ENCODE peak calls at places on chromosomes 5 and 9, in eight cellular contexts. N is neural progenitor cell, K is HCT116, G is GM23248, I is PC-3, O is SK-N-SH, X is MM.1S, C is hepatocyte. J is an unnamed sample. For H3K9me3, the result is how much of the 10 kb centered on the place peaks cover.

GRCh38 chr5:138148811-138149210 is 9.6 kb upstream of the NME5 start:
- DNase-seq in N (no peak), K (peak), G (peak), I (peak), O (no peak), X (no peak), C (no peak), J (no peak)

GRCh38 chr9:32401471-32401870 is 17.0 kb downstream of the ACO1 start:
- DNase-seq in N (no peak), K (no peak), G (no peak), I (no peak), O (no peak), X (no peak), C (no peak), J (no peak)

GRCh38 chr5:132008961-132009680 is 2.3 kb downstream of the ACSL6 start:
- DNase-seq in N (no peak), K (no peak), G (no peak), I (peak), O (no peak), X (no peak), C (no peak), J (no peak)

GRCh38 chr9:6788175-6789016 is 30.6 kb downstream of the KDM4C start:
- DNase-seq in N (peak), K (peak), G (peak), I (peak), O (no peak), X (no peak), C (peak), J (no peak)

GRCh38 chr5:140321796-140322195 is 18.9 kb upstream of the PFDN1 start:
- DNase-seq in N (no peak), K (no peak), G (no peak), I (no peak), O (no peak), X (no peak), C (no peak), J (no peak)

GRCh38 chr9:18438300-18438925 is 35.5 kb upstream of the ADAMTSL1 start:
- DNase-seq in N (peak), K (no peak), G (peak), I (no peak), O (peak), X (no peak), C (peak), J (no peak)

GRCh38 chr5:52757991-52758390 is 29.7 kb upstream of the ITGA1 start:
- DNase-seq in N (no peak), K (no peak), G (no peak), I (peak), O (no peak), X (no peak), C (no peak), J (no peak)

GRCh38 chr5:61965495-61965894 is 340.5 kb upstream of the KIF2A start:
- DNase-seq in N (no peak), K (no peak), G (no peak), I (no peak), O (no peak), X (no peak), C (no peak), J (no peak)

GRCh38 chr9:93072383-93072795 is 13.9 kb downstream of the SUSD3 start:
- DNase-seq in N (no peak), K (no peak), G (no peak), I (no peak), O (peak), X (peak), C (no peak), J (no peak)

GRCh38 chr5:168494057-168494555 is 7.8 kb downstream of the RARS1 start:
- DNase-seq in N (no peak), K (no peak), G (no peak), I (no peak), O (no peak), X (no peak), C (no peak), J (no peak)

GRCh38 chr5:172245823-172246222 is 37.7 kb downstream of the UBTD2 start:
- DNase-seq in N (no peak), K (no peak), G (peak), I (no peak), O (peak), X (no peak), C (no peak), J (no peak)

GRCh38 chr5:124948754-124949275 is 202.4 kb upstream of the ZNF608 start:
- DNase-seq in N (no peak), K (no peak), G (no peak), I (no peak), O (no peak), X (no peak), C (no peak), J (no peak)

GRCh38 chr9:89770779-89771178 is 166.0 kb downstream of the GADD45G start:
- DNase-seq in N (no peak), K (no peak), G (no peak), I (no peak), O (peak), X (no peak), C (no peak), J (no peak)

GRCh38 chr9:110555971-110556370 is 23.6 kb downstream of the SVEP1 start:
- DNase-seq in N (no peak), K (no peak), G (peak), I (no peak), O (no peak), X (no peak), C (peak), J (no peak)

GRCh38 chr9:3863686-3864085 is 337.9 kb upstream of the RFX3 start:
- DNase-seq in N (no peak), K (no peak), G (peak), I (no peak), O (no peak), X (no peak), C (no peak), J (no peak)

GRCh38 chr5:172407241-172407691 is 47.1 kb downstream of the SH3PXD2B start:
- DNase-seq in N (no peak), K (no peak), G (peak), I (no peak), O (no peak), X (no peak), C (no peak), J (no peak)

GRCh38 chr5:175693746-175694145 is 35.9 kb downstream of the HRH2 start:
- DNase-seq in N (no peak), K (no peak), G (no peak), I (no peak), O (no peak), X (no peak), C (no peak), J (no peak)

GRCh38 chr5:14696851-14697250 is 32.3 kb downstream of the OTULIN start:
- DNase-seq in N (no peak), K (no peak), G (no peak), I (no peak), O (no peak), X (no peak), C (no peak), J (no peak)

GRCh38 chr5:24819841-24820240 is 175.1 kb upstream of the CDH10 start:
- DNase-seq in N (no peak), K (no peak), G (no peak), I (no peak), O (no peak), X (no peak), C (no peak), J (no peak)

GRCh38 chr5:148855249-148856008 is 29.0 kb downstream of the ADRB2 start:
- DNase-seq in N (no peak), K (no peak), G (no peak), I (no peak), O (no peak), X (no peak), C (no peak), J (no peak)

GRCh38 chr9:137296214-137297059 is 5.6 kb downstream of the NRARP start:
- DNase-seq in N (no peak), K (no peak), G (no peak), I (no peak), O (peak), X (no peak), C (no peak), J (no peak)

GRCh38 chr9:109109962-109110325 is 9.8 kb downstream of the TMEM245 start:
- DNase-seq in N (peak), K (no peak), G (no peak), I (no peak), O (no peak), X (no peak), C (no peak), J (no peak)

GRCh38 chr5:107376546-107377276 is 294.0 kb downstream of the EFNA5 start:
- DNase-seq in N (no peak), K (no peak), G (no peak), I (no peak), O (no peak), X (no peak), C (no peak), J (no peak)

GRCh38 chr5:32251864-32252458 is 60.8 kb downstream of the MTMR12 start:
- DNase-seq in N (no peak), K (no peak), G (no peak), I (no peak), O (no peak), X (no peak), C (no peak), J (no peak)

GRCh38 chr5:11324521-11325289 is 563.7 kb upstream of the DAP start:
- DNase-seq in N (no peak), K (no peak), G (no peak), I (no peak), O (no peak), X (no peak), C (peak), J (no peak)

GRCh38 chr9:127192744-127193143 is 70.3 kb upstream of the ANGPTL2 start:
- DNase-seq in N (no peak), K (no peak), G (no peak), I (no peak), O (no peak), X (no peak), C (no peak), J (no peak)

GRCh38 chr9:110131499-110131898 is 76.5 kb downstream of the C9orf152 start:
- DNase-seq in N (peak), K (no peak), G (no peak), I (peak), O (no peak), X (no peak), C (no peak), J (no peak)

GRCh38 chr5:16934669-16935068 is 1.4 kb downstream of the MYO10 start:
- DNase-seq in N (peak), K (no peak), G (peak), I (peak), O (no peak), X (no peak), C (no peak), J (no peak)

GRCh38 chr5:123035320-123035949 is 1.1 kb downstream of the PPIC start:
- DNase-seq in N (peak), K (peak), G (peak), I (peak), O (peak), X (peak), C (peak), J (no peak)

GRCh38 chr9:71853084-71853483 is 57.9 kb downstream of the ABHD17B start:
- DNase-seq in N (no peak), K (no peak), G (no peak), I (no peak), O (no peak), X (no peak), C (no peak), J (no peak)

GRCh38 chr9:647522-647921 is 194.0 kb upstream of the DMRT1 start:
- DNase-seq in N (no peak), K (no peak), G (no peak), I (no peak), O (no peak), X (no peak), C (no peak), J (no peak)

GRCh38 chr9:638152-638551 is 203.3 kb upstream of the DMRT1 start:
- DNase-seq in N (no peak), K (no peak), G (no peak), I (no peak), O (no peak), X (peak), C (no peak), J (no peak)

GRCh38 chr9:636931-637591 is 204.4 kb upstream of the DMRT1 start:
- DNase-seq in N (no peak), K (no peak), G (no peak), I (no peak), O (no peak), X (no peak), C (no peak), J (no peak)

DNA sequence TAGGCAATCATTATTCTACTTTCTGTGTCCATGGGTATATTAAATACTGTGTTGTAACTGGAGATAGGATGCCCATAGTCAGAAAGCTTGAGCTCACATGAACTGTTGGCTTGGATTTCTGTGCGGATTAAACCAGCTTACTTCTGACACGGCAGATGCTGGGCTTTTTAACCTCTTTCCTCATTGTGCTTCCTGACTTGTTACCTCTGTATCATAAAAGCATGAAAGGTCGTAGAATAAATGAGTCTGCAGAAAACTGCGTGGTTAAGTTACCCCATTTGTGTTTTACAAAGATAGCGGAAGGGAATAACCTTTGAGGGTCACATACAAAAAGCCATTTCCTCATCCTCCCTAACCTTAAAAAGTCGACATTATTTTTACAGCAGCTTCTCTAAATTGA is 199.5 kb upstream of the DMRT1 start:
- DNase-seq in N (peak), K (no peak), G (no peak), I (no peak), O (no peak), X (no peak), C (peak), J (no peak)
- H3K4me3 ChIP-seq in N (no peak), K (no peak), G (no peak), I (no peak), O (no peak), X (no peak), C (no peak), J (no peak)

GRCh38 chr9:113380869-113381378 is 4.1 kb upstream of the HDHD3 start:
- DNase-seq in N (no peak), K (no peak), G (no peak), I (peak), O (no peak), X (peak), C (peak), J (peak)

GRCh38 chr9:113373255-113373654 is 3.5 kb downstream of the HDHD3 start:
- DNase-seq in N (no peak), K (no peak), G (no peak), I (no peak), O (no peak), X (no peak), C (no peak), J (no peak)

GRCh38 chr9:113375057-113376023 is 1.4 kb downstream of the HDHD3 start:
- DNase-seq in N (no peak), K (no peak), G (peak), I (peak), O (no peak), X (no peak), C (peak), J (no peak)

GRCh38 chr9:113373676-113374392 is 3.0 kb downstream of the HDHD3 start:
- DNase-seq in N (no peak), K (no peak), G (no peak), I (no peak), O (no peak), X (no peak), C (no peak), J (no peak)

GRCh38 chr9:113376634-113377531 is at the start of gene HDHD3:
- DNase-seq in N (peak), K (peak), G (peak), I (peak), O (peak), X (peak), C (peak), J (peak)
- TF ChIP-seq EZH2phosphoT487 in N (no peak), K (no peak), G (no peak), I (no peak), O (no peak), X (no peak), C (no peak), J (no peak)

GRCh38 chr9:40927260-40927631 is 201.2 kb downstream of the FOXD4L6 start:
- DNase-seq in N (no peak), K (no peak), G (no peak), I (no peak), O (no peak), X (no peak), C (no peak), J (no peak)

GRCh38 chr9:40925149-40925548 is 203.3 kb downstream of the FOXD4L6 start:
- DNase-seq in N (no peak), K (no peak), G (no peak), I (no peak), O (no peak), X (no peak), C (no peak), J (no peak)

GRCh38 chr9:40927851-40928802 is 200.4 kb downstream of the FOXD4L6 start:
- DNase-seq in N (no peak), K (no peak), G (no peak), I (no peak), O (no peak), X (no peak), C (no peak), J (no peak)

GRCh38 chr9:40926404-40927259 is 201.8 kb downstream of the FOXD4L6 start:
- DNase-seq in N (no peak), K (no peak), G (no peak), I (no peak), O (no peak), X (no peak), C (no peak), J (no peak)

DNA sequence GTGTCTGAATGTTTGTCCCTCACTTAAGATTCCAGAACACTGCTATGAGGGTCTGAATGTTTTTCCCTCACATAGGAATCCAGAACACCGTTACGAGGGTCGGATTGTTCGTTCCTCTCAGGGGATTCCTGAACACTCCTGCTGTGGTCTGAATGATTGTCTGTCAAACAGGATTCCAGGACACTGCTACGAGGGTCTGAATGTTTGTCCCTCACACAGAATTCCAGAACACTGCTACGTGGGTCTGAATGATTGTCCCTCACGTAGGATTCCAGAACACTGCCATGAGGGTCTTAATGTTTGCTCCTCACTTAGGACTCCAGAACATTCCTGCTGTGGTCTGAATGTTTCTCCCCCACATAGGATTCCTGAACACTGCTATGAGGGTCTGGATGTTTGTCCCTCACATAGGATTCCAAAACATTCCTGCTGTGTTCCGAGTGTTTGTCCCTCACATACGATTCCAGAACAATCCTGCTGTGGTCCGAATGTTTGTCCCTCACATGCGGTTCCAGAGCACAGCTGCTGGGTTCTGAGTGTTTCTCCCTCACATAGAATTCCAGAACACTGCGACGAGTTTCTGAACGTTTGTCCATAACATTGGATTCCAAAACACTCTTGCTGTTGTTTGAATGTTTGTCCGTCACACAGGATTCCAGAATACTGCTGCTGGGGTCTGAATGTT is 199.5 kb downstream of the FOXD4L6 start:
- DNase-seq in N (no peak), K (no peak), G (no peak), I (no peak), O (no peak), X (no peak), C (no peak), J (no peak)
- H3K9me3 ChIP-seq in N (under half), K (under half), G (under half), I (under half), O (under half), X (under half), C (under half), J (under half)

GRCh38 chr9:120394058-120394669 is 185.8 kb downstream of the CDK5RAP2 start:
- DNase-seq in N (no peak), K (no peak), G (peak), I (peak), O (no peak), X (no peak), C (no peak), J (no peak)
- H3K4me3 ChIP-seq in N (no peak), K (no peak), G (peak), I (peak), O (no peak), X (no peak), C (no peak), J (no peak)

DNA sequence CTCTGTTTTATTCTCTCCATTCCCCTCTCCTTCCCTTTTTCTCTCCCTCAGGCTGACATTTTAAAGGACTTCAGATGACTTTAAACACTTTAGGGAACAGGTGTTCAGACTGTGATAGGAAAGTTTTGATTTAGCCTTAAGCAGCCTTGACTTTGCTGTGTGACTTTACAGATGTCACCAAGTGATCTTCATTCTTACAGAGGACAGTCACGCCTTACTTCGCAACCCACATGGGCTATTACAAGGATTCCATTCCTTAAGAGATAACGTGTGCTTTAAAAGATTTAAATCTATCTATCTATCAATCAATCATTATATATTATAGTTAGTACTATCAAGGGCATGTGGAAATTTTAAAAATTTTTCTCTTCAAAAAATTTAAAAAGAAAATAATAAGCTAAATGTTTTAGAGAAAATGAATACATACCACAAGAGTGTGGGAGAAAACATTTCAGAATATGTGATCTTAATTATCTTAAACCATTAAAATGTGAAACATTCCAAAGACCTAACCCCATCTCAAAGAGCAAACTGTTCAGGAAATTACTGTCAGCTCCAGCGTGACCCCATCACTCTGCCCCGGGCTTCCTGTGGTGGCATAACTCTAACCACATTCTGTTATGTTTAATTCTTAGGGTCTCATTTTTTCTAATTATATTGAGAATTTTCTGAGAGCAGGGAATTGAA is 530.5 kb downstream of the SEMA5A start:
- DNase-seq in N (no peak), K (no peak), G (peak), I (no peak), O (no peak), X (no peak), C (no peak), J (no peak)
- TF ChIP-seq EZH2phosphoT487 in N (no peak), K (no peak), G (no peak), I (no peak), O (no peak), X (no peak), C (no peak), J (no peak)

GRCh38 chr5:73344835-73345234 is 103.7 kb downstream of the FOXD1 start:
- DNase-seq in N (no peak), K (no peak), G (peak), I (no peak), O (no peak), X (no peak), C (no peak), J (no peak)
- H3K9me3 ChIP-seq in N (under half), K (under half), G (under half), I (under half), O (under half), X (under half), C (under half), J (under half)

GRCh38 chr5:55101556-55102276 is 730 bp upstream of the GZMA start:
- DNase-seq in N (no peak), K (no peak), G (no peak), I (no peak), O (no peak), X (peak), C (no peak), J (no peak)
- H3K4me3 ChIP-seq in N (no peak), K (no peak), G (no peak), I (no peak), O (no peak), X (no peak), C (no peak), J (no peak)

GRCh38 chr5:154646841-154647759 is 108.1 kb upstream of the LARP1 start:
- DNase-seq in N (peak), K (no peak), G (peak), I (peak), O (no peak), X (no peak), C (peak), J (no peak)
- TF ChIP-seq EZH2phosphoT487 in N (no peak), K (no peak), G (no peak), I (no peak), O (no peak), X (no peak), C (no peak), J (no peak)

J was measured in OCI-LY7.